ENCODE peak calls at places on chromosome 12, in ten cellular contexts. X is ovary, R is A549, E is stomach, F is IMR-90, Y is uterus, L is K562, O is transverse colon, Q is esophagus squamous epithelium, S is suprapubic skin. H is an unnamed sample.

GRCh38 chr12:41151789-41152188 is 36.3 kb upstream of the PDZRN4 start:
- DNase-seq in X (no peak), R (peak; percentile 76), E (no peak), F (no peak), Y (no peak), L (no peak), O (no peak), Q (no peak), S (no peak), H (no peak)

GRCh38 chr12:110176745-110177144 is 52.6 kb downstream of the IFT81 start:
- DNase-seq in X (no peak), R (no peak), E (no peak), F (peak; percentile 59), Y (no peak), L (no peak), O (no peak), Q (no peak), S (no peak), H (no peak)

GRCh38 chr12:127041985-127042625 is 1224.9 kb upstream of the TMEM132C start:
- DNase-seq in X (no peak), R (no peak), E (no peak), F (no peak), Y (no peak), L (no peak), O (no peak), Q (no peak), S (no peak), H (no peak)

GRCh38 chr12:62866451-62867082 is 68.4 kb downstream of the PPM1H start:
- DNase-seq in X (no peak), R (peak; percentile 85), E (no peak), F (peak; percentile 77), Y (no peak), L (no peak), O (no peak), Q (no peak), S (no peak), H (peak; percentile 32)

GRCh38 chr12:50442178-50442908 is 41.7 kb downstream of the LARP4 start:
- DNase-seq in X (no peak), R (no peak), E (no peak), F (no peak), Y (no peak), L (no peak), O (no peak), Q (no peak), S (no peak), H (no peak)

GRCh38 chr12:62799126-62799736 is 135.7 kb downstream of the PPM1H start:
- DNase-seq in X (peak; percentile 36), R (peak; percentile 83), E (peak; percentile 51), F (peak; percentile 72), Y (peak; percentile 47), L (peak; percentile 81), O (peak; percentile 42), Q (no peak), S (no peak), H (peak; percentile 57)

GRCh38 chr12:29688914-29689313 is 94.8 kb downstream of the TMTC1 start:
- DNase-seq in X (no peak), R (no peak), E (no peak), F (no peak), Y (no peak), L (no peak), O (no peak), Q (no peak), S (no peak), H (no peak)

GRCh38 chr12:32568241-32568640 is 110.9 kb upstream of the DNM1L start:
- DNase-seq in X (no peak), R (peak; percentile 61), E (no peak), F (peak; percentile 90), Y (no peak), L (no peak), O (no peak), Q (no peak), S (no peak), H (peak; percentile 26)

GRCh38 chr12:92030618-92031017 is 115.0 kb downstream of the BTG1 start:
- DNase-seq in X (peak; percentile 31), R (no peak), E (peak; percentile 53), F (peak; percentile 24), Y (peak; percentile 37), L (no peak), O (peak; percentile 51), Q (no peak), S (no peak), H (no peak)

GRCh38 chr12:116559080-116559329 is 176 bp upstream of the MAP1LC3B2 start:
- DNase-seq in X (no peak), R (no peak), E (no peak), F (no peak), Y (no peak), L (no peak), O (no peak), Q (no peak), S (no peak), H (no peak)

GRCh38 chr12:79409562-79409961 is 281.2 kb downstream of the PAWR start:
- DNase-seq in X (no peak), R (no peak), E (no peak), F (peak; percentile 87), Y (no peak), L (no peak), O (no peak), Q (no peak), S (no peak), H (no peak)

GRCh38 chr12:944201-944600 is 5.3 kb downstream of the RAD52 start:
- DNase-seq in X (no peak), R (no peak), E (peak; percentile 3), F (no peak), Y (no peak), L (no peak), O (no peak), Q (no peak), S (no peak), H (no peak)
- TF ChIP-seq POLR2A in X (no peak), R (no peak), E (no peak), F (no peak), Y (no peak), L (no peak), O (no peak), Q (no peak), S (no peak), H (no peak)

DNA sequence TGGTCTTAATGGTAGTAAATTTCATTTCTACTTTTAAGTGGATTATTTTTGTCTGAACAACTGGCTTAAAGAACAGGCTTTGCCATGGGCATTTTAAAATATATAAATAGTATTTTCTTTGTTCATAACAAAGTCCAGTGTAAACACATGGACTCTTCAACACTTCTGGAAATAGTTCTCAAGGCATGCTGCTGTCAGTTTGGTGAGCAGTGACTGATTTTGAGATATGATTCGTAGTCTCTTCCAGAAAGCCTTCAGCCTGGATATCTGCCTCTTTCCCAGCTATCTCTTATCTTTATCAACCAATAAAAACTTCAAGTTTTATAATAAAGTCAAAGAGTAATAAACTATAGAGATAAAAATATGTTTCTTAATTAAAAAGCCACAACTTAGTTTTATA is 110.7 kb downstream of the NAV3 start:
- DNase-seq in X (no peak), R (no peak), E (no peak), F (no peak), Y (no peak), L (no peak), O (no peak), Q (no peak), S (no peak), H (no peak)
- TF ChIP-seq POLR2A in X (no peak), R (no peak), E (no peak), F (no peak), Y (no peak), L (no peak), O (no peak), Q (no peak), S (no peak), H (no peak)

GRCh38 chr12:47818701-47819543 is 781 bp downstream of the HDAC7 start:
- DNase-seq in X (peak; percentile 67), R (peak; percentile 65), E (peak; percentile 49), F (no peak), Y (peak; percentile 72), L (peak; percentile 82), O (peak; percentile 77), Q (no peak), S (no peak), H (peak; percentile 55)
- TF ChIP-seq POLR2A in X (peak; percentile 23), R (peak; percentile 11), E (no peak), F (no peak), Y (no peak), L (no peak), O (peak; percentile 14), Q (peak; percentile 52), S (no peak), H (peak; percentile 37)

DNA sequence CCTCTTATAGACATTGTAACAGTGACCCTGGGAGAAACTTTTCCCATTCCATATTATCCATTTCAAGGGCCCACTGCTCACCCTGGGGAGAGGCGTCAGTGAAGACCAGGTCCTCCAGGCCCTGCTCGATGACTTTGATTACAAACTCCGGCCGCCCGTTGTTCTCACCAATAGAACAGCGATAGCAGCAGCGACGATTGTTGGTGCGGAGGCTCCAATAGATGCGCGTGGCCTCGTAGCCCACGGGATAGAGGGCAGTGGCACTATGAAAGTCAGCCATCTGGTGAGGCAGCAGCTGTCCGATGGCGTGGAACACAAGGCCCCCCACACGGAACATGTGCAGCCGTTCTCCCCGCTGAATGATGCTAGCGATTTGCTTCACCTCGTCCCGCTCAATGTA is 7.5 kb upstream of the PRKAG1 start:
- DNase-seq in X (no peak), R (no peak), E (no peak), F (no peak), Y (no peak), L (no peak), O (peak; percentile 6), Q (no peak), S (peak; percentile 56), H (no peak)
- TF ChIP-seq POLR2A in X (no peak), R (no peak), E (no peak), F (no peak), Y (no peak), L (no peak), O (no peak), Q (no peak), S (no peak), H (no peak)

DNA sequence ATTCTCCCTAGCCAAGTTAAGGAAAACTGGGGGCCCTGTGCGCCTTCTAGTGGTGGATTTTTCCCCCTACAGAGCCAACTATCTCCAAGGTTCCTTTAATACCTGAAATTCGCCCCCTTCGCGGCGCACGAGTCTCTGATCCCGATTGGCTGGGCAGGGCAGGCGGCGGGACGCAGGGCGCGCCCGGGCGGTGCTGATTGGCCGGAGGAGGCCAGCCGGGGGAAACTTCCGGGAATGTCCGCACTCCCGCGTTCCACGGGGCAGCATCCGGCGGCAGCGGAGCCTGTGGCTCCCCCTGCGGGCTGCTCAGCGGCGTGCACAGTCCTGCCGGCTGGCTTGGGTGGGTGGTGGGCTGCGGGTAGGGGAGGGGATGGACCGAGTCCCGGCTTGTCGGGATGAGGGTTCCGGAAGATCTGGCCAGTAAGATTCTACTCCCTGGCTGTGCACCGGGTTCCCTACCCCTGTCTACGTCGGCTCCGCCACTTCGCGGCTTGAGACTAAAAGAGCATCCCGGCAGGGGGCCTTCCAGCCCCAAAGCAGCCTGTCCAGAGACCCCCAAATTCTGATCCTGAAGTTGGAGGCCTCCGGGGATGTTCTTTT is at the start of gene NABP2:
- DNase-seq in X (peak; percentile 98), R (peak; percentile 99), E (peak; percentile 98), F (peak; percentile 96), Y (peak; percentile 98), L (peak; percentile 98), O (peak; percentile 99), Q (peak; percentile 74), S (peak; percentile 99), H (peak; percentile 98)
- TF ChIP-seq POLR2A in X (peak; percentile 36), R (peak; percentile 61), E (no peak), F (no peak), Y (peak; percentile 51), L (peak; percentile 51), O (peak; percentile 56), Q (peak; percentile 30), S (no peak), H (peak; percentile 52)

GRCh38 chr12:6766651-6767300 is 613 bp downstream of the PTMS start:
- DNase-seq in X (peak; percentile 78), R (peak; percentile 68), E (peak; percentile 79), F (peak; percentile 64), Y (peak; percentile 84), L (peak; percentile 70), O (peak; percentile 83), Q (no peak), S (peak; percentile 88), H (no peak)
- TF ChIP-seq POLR2A in X (peak; percentile 49), R (no peak), E (no peak), F (no peak), Y (peak; percentile 30), L (no peak), O (peak; percentile 27), Q (no peak), S (no peak), H (peak; percentile 15)

H was measured in H54.